ENCODE peak calls at places on chromosomes 7 and 10, in ten cellular contexts. U is cerebellum; N is thyroid gland; S is EL; Y is NCI-H1436; J is frontal cortex; E is effector CD4-positive, alpha-beta T cell; V is kidney epithelial cell; M is occipital lobe; I is right lobe of liver. C is an unnamed sample.

GRCh38 chr10:71780161-71780560 is 6.8 kb upstream of the VSIR start:
- DNase-seq in N (no peak), S (no peak), Y (no peak), M (no peak), V (no peak), E (no peak), J (no peak), I (no peak), U (no peak), C (no peak)

GRCh38 chr10:58502956-58503355 is 9.7 kb upstream of the BICC1 start:
- DNase-seq in J (no peak), I (no peak), S (no peak), N (no peak), U (no peak), M (no peak), Y (no peak), E (no peak), V (no peak), C (no peak)

GRCh38 chr7:22858640-22859561 is 36.3 kb upstream of the TOMM7 start:
- DNase-seq in N (no peak), E (no peak), M (no peak), U (no peak), S (peak), I (no peak), V (peak), Y (no peak), J (no peak), C (peak)

GRCh38 chr10:47127188-47127587 is 172.8 kb upstream of the GDF10 start:
- DNase-seq in U (no peak), M (no peak), V (no peak), E (no peak), I (no peak), J (no peak), Y (no peak), S (no peak), N (no peak), C (no peak)

GRCh38 chr10:124158592-124158991 is 65.2 kb upstream of the CHST15 start:
- DNase-seq in I (no peak), S (no peak), Y (no peak), M (no peak), N (no peak), U (no peak), J (no peak), E (no peak), V (no peak), C (no peak)

GRCh38 chr7:114931656-114932011 is 9.7 kb downstream of the MDFIC start:
- DNase-seq in S (no peak), M (no peak), U (no peak), Y (no peak), N (no peak), E (no peak), I (no peak), J (no peak), V (no peak), C (no peak)

GRCh38 chr7:16984346-16984745 is 102.6 kb upstream of the AGR3 start:
- DNase-seq in V (no peak), Y (peak), I (no peak), N (no peak), E (no peak), M (no peak), J (no peak), S (no peak), U (no peak), C (no peak)

GRCh38 chr10:15472431-15473400 is 101.6 kb upstream of the FAM171A1 start:
- DNase-seq in E (no peak), J (no peak), S (peak), N (no peak), Y (no peak), I (no peak), V (no peak), U (no peak), M (no peak), C (peak)

GRCh38 chr7:135390829-135391228 is 119.1 kb downstream of the CNOT4 start:
- DNase-seq in J (no peak), I (no peak), E (no peak), Y (peak), N (no peak), M (no peak), V (no peak), U (no peak), S (no peak), C (no peak)

GRCh38 chr10:112721080-112721698 is 228.9 kb upstream of the TCF7L2 start:
- DNase-seq in V (no peak), U (no peak), J (peak), E (no peak), I (no peak), N (no peak), S (peak), Y (no peak), M (no peak), C (no peak)

GRCh38 chr7:29606287-29606721 is 42.7 kb downstream of the PRR15 start:
- DNase-seq in U (no peak), V (no peak), M (no peak), Y (no peak), I (no peak), J (no peak), N (no peak), E (no peak), S (peak), C (no peak)

GRCh38 chr7:74183653-74184450 is 9.7 kb downstream of the EIF4H start:
- DNase-seq in M (no peak), V (no peak), J (no peak), U (no peak), Y (no peak), N (no peak), E (peak), S (no peak), I (no peak), C (no peak)

C was measured in AG09309.